ENCODE peak calls at places on chromosomes 11 and 22, in eight cellular contexts. Z, F, V, Y, B, N, R and K are unnamed samples.

GRCh38 chr11:111978028-111978771 is 41.1 kb downstream of the DIXDC1 start:
- DNase-seq in Z (peak; percentile 64), F (no peak), V (peak; percentile 74), Y (peak; percentile 73), B (peak; percentile 88), N (peak; percentile 78), R (peak; percentile 85), K (peak; percentile 96)

GRCh38 chr11:107962181-107962580 is 33.9 kb downstream of the RAB39A start:
- DNase-seq in Z (no peak), F (no peak), V (no peak), Y (no peak), B (no peak), N (no peak), R (no peak), K (peak; percentile 47)

GRCh38 chr11:117459121-117459978 is 131.7 kb downstream of the CEP164 start:
- DNase-seq in Z (no peak), F (no peak), V (no peak), Y (no peak), B (no peak), N (no peak), R (no peak), K (peak; percentile 48)

GRCh38 chr22:42622061-42622710 is 7.5 kb upstream of the POLDIP3 start:
- DNase-seq in Z (no peak), F (no peak), V (no peak), Y (no peak), B (no peak), N (no peak), R (no peak), K (peak; percentile 84)

GRCh38 chr11:87724358-87724757 is 450.9 kb downstream of the RAB38 start:
- DNase-seq in Z (no peak), F (no peak), V (no peak), Y (no peak), B (no peak), N (no peak), R (no peak), K (no peak)

GRCh38 chr11:2250485-2250884 is 19.9 kb downstream of the ASCL2 start:
- DNase-seq in Z (no peak), F (no peak), V (no peak), Y (no peak), B (no peak), N (no peak), R (no peak), K (peak; percentile 30)

GRCh38 chr11:134406264-134407185 is 5.5 kb downstream of the B3GAT1 start:
- DNase-seq in Z (no peak), F (no peak), V (no peak), Y (no peak), B (peak; percentile 23), N (no peak), R (no peak), K (peak; percentile 65)

GRCh38 chr11:20337526-20338154 is 25.9 kb upstream of the HTATIP2 start:
- DNase-seq in Z (peak; percentile 11), F (no peak), V (peak; percentile 54), Y (no peak), B (peak; percentile 44), N (no peak), R (no peak), K (peak; percentile 73)

GRCh38 chr22:22144858-22145257 is 99.7 kb upstream of the VPREB1 start:
- DNase-seq in Z (peak; percentile 24), F (no peak), V (no peak), Y (no peak), B (peak; percentile 11), N (no peak), R (no peak), K (no peak)

GRCh38 chr11:44708063-44708462 is 18.7 kb upstream of the TSPAN18 start:
- DNase-seq in Z (no peak), F (no peak), V (no peak), Y (peak; percentile 46), B (no peak), N (no peak), R (no peak), K (peak; percentile 83)

GRCh38 chr22:33875316-33875715 is 45.0 kb downstream of the LARGE1 start:
- DNase-seq in Z (no peak), F (no peak), V (no peak), Y (peak; percentile 57), B (no peak), N (no peak), R (no peak), K (no peak)

GRCh38 chr22:33882991-33883390 is 37.3 kb downstream of the LARGE1 start:
- DNase-seq in Z (no peak), F (no peak), V (no peak), Y (no peak), B (no peak), N (no peak), R (no peak), K (no peak)

GRCh38 chr22:33883561-33883960 is 36.7 kb downstream of the LARGE1 start:
- DNase-seq in Z (no peak), F (no peak), V (no peak), Y (no peak), B (no peak), N (no peak), R (no peak), K (no peak)

GRCh38 chr22:33883961-33884808 is 36.1 kb downstream of the LARGE1 start:
- DNase-seq in Z (no peak), F (no peak), V (no peak), Y (peak; percentile 53), B (no peak), N (no peak), R (no peak), K (no peak)

DNA sequence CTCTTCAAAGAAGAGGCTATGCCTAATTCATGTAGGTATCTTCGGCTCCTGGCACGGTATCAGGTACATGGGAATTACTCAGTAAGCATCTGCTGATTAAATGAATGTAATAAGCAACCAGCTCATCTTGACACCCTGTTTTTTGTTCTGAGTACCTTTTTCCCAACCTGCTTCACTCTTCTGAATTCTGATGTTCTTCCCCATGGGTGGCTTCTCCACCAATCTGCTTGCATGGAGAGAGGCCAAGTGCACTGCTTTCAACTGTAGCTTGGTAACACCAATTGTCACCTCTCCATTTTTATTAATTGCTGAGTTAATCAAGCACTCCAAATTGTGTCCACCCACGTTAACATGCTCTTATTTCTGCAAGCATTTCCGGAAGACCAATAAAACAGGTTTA is 40.5 kb downstream of the LARGE1 start:
- DNase-seq in Z (no peak), F (no peak), V (no peak), Y (no peak), B (no peak), N (no peak), R (no peak), K (no peak)
- H3K4me1 ChIP-seq in Z (no peaks in the 10 kb centered on the region), F (peaks cover 3% of the 10 kb centered on the region), V (peaks cover under 1% of the 10 kb centered on the region), Y (peaks cover 22% of the 10 kb centered on the region), B (no peaks in the 10 kb centered on the region), N (no peaks in the 10 kb centered on the region), R (no peaks in the 10 kb centered on the region), K (peaks cover 3% of the 10 kb centered on the region)

GRCh38 chr11:118636569-118637290 is 29.3 kb downstream of the PHLDB1 start:
- DNase-seq in Z (no peak), F (peak; percentile 9), V (no peak), Y (no peak), B (peak; percentile 57), N (no peak), R (no peak), K (peak; percentile 91)

GRCh38 chr11:118633979-118634378 is 26.6 kb downstream of the PHLDB1 start:
- DNase-seq in Z (peak; percentile 44), F (no peak), V (no peak), Y (no peak), B (peak; percentile 81), N (no peak), R (no peak), K (peak; percentile 94)

GRCh38 chr11:118634435-118635236 is 27.2 kb downstream of the PHLDB1 start:
- DNase-seq in Z (peak; percentile 55), F (peak; percentile 90), V (peak; percentile 92), Y (peak; percentile 86), B (peak; percentile 56), N (no peak), R (no peak), K (peak; percentile 89)

GRCh38 chr11:118635642-118636041 is 28.2 kb downstream of the PHLDB1 start:
- DNase-seq in Z (no peak), F (no peak), V (no peak), Y (no peak), B (no peak), N (no peak), R (no peak), K (no peak)

GRCh38 chr11:118635237-118635591 is 27.8 kb downstream of the PHLDB1 start:
- DNase-seq in Z (no peak), F (peak; percentile 47), V (no peak), Y (no peak), B (no peak), N (no peak), R (no peak), K (no peak)
- H3K36me3 ChIP-seq in Z (peaks cover 85% of the 10 kb centered on the region), F (no peaks in the 10 kb centered on the region), V (no peaks in the 10 kb centered on the region), Y (peaks cover 74% of the 10 kb centered on the region), B (peaks cover 33% of the 10 kb centered on the region), N (peaks cover 52% of the 10 kb centered on the region), R (peaks cover 66% of the 10 kb centered on the region), K (peaks cover 81% of the 10 kb centered on the region)

GRCh38 chr22:37499006-37499707 is 13.0 kb upstream of the MFNG start:
- DNase-seq in Z (no peak), F (no peak), V (no peak), Y (no peak), B (no peak), N (no peak), R (no peak), K (no peak)
- H3K4me1 ChIP-seq in Z (peaks cover 24% of the 10 kb centered on the region), F (peaks cover 55% of the 10 kb centered on the region), V (peaks cover 44% of the 10 kb centered on the region), Y (peaks cover 54% of the 10 kb centered on the region), B (peaks cover 19% of the 10 kb centered on the region), N (peaks cover 44% of the 10 kb centered on the region), R (no peaks in the 10 kb centered on the region), K (peaks cover 28% of the 10 kb centered on the region)

GRCh38 chr22:29803190-29803589 is 34.9 kb downstream of the ASCC2 start:
- DNase-seq in Z (no peak), F (no peak), V (no peak), Y (peak; percentile 2), B (no peak), N (no peak), R (no peak), K (no peak)
- H3K36me3 ChIP-seq in Z (peaks cover 61% of the 10 kb centered on the region), F (peaks cover 17% of the 10 kb centered on the region), V (no peaks in the 10 kb centered on the region), Y (peaks cover 100% of the 10 kb centered on the region), B (peaks cover 11% of the 10 kb centered on the region), N (peaks cover 87% of the 10 kb centered on the region), R (peaks cover 89% of the 10 kb centered on the region), K (peaks cover 70% of the 10 kb centered on the region)

DNA sequence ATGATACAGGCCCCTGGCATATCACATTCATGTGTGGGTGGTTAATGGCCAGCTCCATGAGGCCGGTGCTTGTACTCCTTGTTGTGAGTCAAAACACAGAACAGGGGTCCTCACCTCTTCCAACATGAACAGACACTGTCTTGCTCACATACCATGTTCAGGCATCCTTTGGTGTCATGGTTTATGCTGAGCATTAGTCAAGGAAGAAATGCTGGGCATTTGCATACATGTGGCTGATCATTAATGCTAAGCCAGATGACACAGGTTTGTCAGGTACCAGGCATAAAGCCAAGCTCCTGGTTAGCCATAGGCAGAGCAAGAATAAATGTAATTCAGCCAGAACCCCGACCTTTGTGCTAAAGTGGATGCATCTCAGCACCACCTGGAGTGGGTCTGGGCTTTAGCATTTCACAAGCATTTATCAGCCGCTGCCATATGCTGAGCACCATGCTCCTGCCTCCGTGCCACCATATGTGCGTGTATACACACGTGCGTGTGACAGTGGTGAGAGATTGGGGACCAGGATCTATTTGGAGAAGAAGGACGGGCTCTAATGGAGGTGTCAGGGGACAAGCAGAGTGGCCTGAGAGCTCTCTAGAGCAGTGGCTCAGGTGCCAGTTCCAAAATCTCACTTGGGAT is 55.0 kb downstream of the MICAL2 start:
- DNase-seq in Z (no peak), F (no peak), V (no peak), Y (no peak), B (no peak), N (no peak), R (no peak), K (no peak)
- H3K4me1 ChIP-seq in Z (peaks cover 40% of the 10 kb centered on the region), F (peaks cover 67% of the 10 kb centered on the region), V (peaks cover 33% of the 10 kb centered on the region), Y (peaks cover 96% of the 10 kb centered on the region), B (peaks cover 46% of the 10 kb centered on the region), N (peaks cover 21% of the 10 kb centered on the region), R (no peaks in the 10 kb centered on the region), K (peaks cover 92% of the 10 kb centered on the region)